ENCODE peak calls at places on chromosomes 2 and 18, in six cellular contexts. L is pancreas, S is brain microvascular endothelial cell, R is transverse colon, Y is neuronal stem cell, U is GM23248. P is an unnamed sample.
A peak's percentile ranks its signal among the peaks of the same experiment; 100 is the strongest.

GRCh38 chr2:15584767-15585469 is 6.8 kb upstream of the DDX1 start:
- DNase-seq in L (no peak), S (peak; percentile 20), R (no peak), Y (no peak), U (peak; percentile 56), P (no peak)

GRCh38 chr2:85132392-85132791 is 800 bp upstream of the TCF7L1 start:
- DNase-seq in L (no peak), S (no peak), R (no peak), Y (no peak), U (peak; percentile 48), P (no peak)

GRCh38 chr2:46653539-46653938 is 174.2 kb downstream of the TMEM247 start:
- DNase-seq in L (no peak), S (no peak), R (no peak), Y (no peak), U (peak; percentile 40), P (no peak)

GRCh38 chr2:64192080-64192479 is 47.9 kb upstream of the PELI1 start:
- DNase-seq in L (no peak), S (no peak), R (no peak), Y (no peak), U (no peak), P (no peak)

GRCh38 chr18:36130039-36130831 is 536 bp downstream of the ELP2 start:
- DNase-seq in L (no peak), S (no peak), R (no peak), Y (peak; percentile 0), U (peak; percentile 23), P (no peak)

GRCh38 chr2:142876423-142876822 is 1.0 kb upstream of the KYNU start:
- DNase-seq in L (no peak), S (no peak), R (no peak), Y (no peak), U (peak; percentile 22), P (no peak)

GRCh38 chr2:71784734-71785549 is 331.6 kb downstream of the DYSF start:
- DNase-seq in L (no peak), S (peak; percentile 51), R (no peak), Y (no peak), U (peak; percentile 85), P (no peak)

GRCh38 chr2:211203986-211204385 is 647.6 kb downstream of the CPS1 start:
- DNase-seq in L (no peak), S (peak; percentile 21), R (no peak), Y (no peak), U (no peak), P (no peak)

GRCh38 chr18:58605027-58606020 is 23.6 kb downstream of the ALPK2 start:
- DNase-seq in L (no peak), S (peak; percentile 94), R (no peak), Y (no peak), U (peak; percentile 65), P (no peak)

GRCh38 chr18:41974661-41975286 is 19.7 kb downstream of the PIK3C3 start:
- DNase-seq in L (no peak), S (no peak), R (no peak), Y (no peak), U (no peak), P (no peak)

GRCh38 chr18:79528296-79528695 is 132.6 kb downstream of the NFATC1 start:
- DNase-seq in L (no peak), S (no peak), R (no peak), Y (no peak), U (no peak), P (no peak)

GRCh38 chr2:127614731-127615130 is 31.2 kb upstream of the GPR17 start:
- DNase-seq in L (no peak), S (no peak), R (no peak), Y (no peak), U (peak; percentile 75), P (no peak)

GRCh38 chr2:226362991-226363390 is 436.6 kb downstream of the IRS1 start:
- DNase-seq in L (no peak), S (peak; percentile 12), R (no peak), Y (no peak), U (peak; percentile 59), P (no peak)

GRCh38 chr2:73105511-73105971 is 7.2 kb downstream of the RAB11FIP5 start:
- DNase-seq in L (no peak), S (no peak), R (no peak), Y (no peak), U (peak; percentile 41), P (no peak)

GRCh38 chr18:58476521-58477210 is 152.2 kb downstream of the ALPK2 start:
- DNase-seq in L (no peak), S (no peak), R (no peak), Y (no peak), U (no peak), P (no peak)

DNA sequence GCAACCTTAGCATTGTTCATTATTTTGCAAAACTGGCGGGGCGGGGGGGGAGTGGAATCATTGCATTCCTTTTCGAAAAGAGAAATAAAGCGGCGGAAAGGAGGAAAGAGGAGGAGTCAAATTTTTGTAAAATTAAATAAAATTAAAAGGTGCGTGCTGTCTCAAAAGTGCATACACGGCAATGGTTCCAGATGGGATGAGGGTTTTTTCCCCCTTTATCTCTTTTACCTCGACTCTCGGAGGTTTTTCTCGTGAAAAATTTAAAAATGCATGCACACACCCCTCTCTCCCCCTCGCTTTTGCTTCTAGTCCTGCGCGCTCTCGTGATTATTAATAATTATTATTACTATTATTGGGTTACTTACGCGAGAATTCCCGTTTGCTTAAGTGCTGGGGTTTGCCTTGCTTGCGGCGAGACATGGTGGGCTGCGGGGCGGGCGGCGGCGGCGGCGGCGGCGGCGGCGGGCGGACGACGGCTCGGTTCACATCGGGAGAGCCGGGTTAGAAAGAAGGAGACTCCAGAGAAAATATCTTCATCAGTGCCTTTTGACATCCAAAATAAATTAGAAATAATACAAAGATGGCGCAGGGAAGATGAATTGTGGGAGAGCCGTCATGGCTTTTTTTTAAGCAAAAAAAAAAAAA is 481 bp downstream of the BCL11A start:
- DNase-seq in L (no peak), S (no peak), R (no peak), Y (no peak), U (peak; percentile 42), P (no peak)
- H3K27ac ChIP-seq in L (peak overlapping the region; percentile 22), S (peak overlapping the region; percentile 81), R (peak overlapping the region; percentile 88), Y (no peak overlapping the region), U (peak overlapping the region; percentile 23), P (no peak overlapping the region)

GRCh38 chr2:100067796-100068195 is 74.6 kb downstream of the AFF3 start:
- DNase-seq in L (peak; percentile 29), S (no peak), R (no peak), Y (no peak), U (no peak), P (no peak)
- H3K36me3 ChIP-seq in L (no peaks in the 10 kb centered on the region), S (no peaks in the 10 kb centered on the region), R (no peaks in the 10 kb centered on the region), Y (no peaks in the 10 kb centered on the region), U (no peaks in the 10 kb centered on the region), P (no peaks in the 10 kb centered on the region)

DNA sequence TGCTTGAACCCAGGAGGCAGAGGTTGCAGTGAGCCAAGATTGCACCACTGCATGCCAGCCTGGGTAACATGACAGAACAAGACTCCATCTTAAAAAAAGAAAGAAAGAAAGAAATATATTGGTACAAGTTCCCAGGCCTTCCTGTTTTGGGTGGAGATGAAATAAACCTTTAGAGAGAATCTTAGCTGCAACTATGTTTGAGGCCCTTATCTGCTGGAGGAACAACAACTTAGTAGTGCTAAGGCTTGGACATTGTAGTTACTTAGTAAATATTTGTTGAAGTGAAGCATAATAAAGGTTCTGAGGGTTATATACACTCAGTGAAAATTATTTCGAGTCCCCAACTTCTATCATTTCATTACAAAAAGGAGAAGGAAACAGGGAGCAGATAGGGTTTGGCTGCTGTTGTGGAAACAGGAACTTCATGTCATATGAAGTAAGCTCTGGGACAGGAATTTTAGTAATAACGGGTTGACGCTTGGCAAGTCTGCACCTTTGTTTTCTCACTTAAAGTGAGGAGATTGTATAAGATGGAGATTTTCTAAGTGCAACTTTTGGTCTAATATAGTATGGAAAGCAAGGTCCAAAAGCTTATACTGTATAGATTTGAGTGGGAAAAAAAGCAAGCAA is 40.0 kb upstream of the AGPS start:
- DNase-seq in L (no peak), S (no peak), R (no peak), Y (no peak), U (peak; percentile 24), P (no peak)
- H3K27ac ChIP-seq in L (no peak overlapping the region), S (no peak overlapping the region), R (peak overlapping the region; percentile 64), Y (no peak overlapping the region), U (peak overlapping the region; percentile 40), P (no peak overlapping the region)

DNA sequence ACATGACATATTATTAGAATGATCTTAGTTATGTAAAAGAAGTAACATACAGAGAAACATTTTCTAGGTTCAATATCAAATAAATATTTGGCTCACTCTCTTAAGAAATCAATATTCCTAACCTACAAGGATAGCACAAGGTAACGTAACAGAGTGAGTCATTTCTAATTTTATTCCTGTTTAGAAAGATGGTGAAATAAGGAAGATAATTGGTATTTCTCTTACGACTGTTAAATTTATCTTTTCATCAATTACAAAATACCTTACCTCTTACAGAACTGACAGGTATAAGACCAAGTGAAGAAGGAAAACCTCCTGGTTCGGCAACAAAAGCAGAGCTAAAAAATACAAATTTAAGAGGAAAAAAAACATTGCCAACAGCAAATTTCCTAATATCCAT is 45.1 kb downstream of the PRELID3A start:
- DNase-seq in L (no peak), S (no peak), R (no peak), Y (no peak), U (no peak), P (no peak)
- H3K36me3 ChIP-seq in L (no peaks in the 10 kb centered on the region), S (peaks cover 15% of the 10 kb centered on the region), R (no peaks in the 10 kb centered on the region), Y (peaks cover 75% of the 10 kb centered on the region), U (peaks cover 29% of the 10 kb centered on the region), P (no peaks in the 10 kb centered on the region)

GRCh38 chr2:193561054-193561453 is 1366.3 kb upstream of the TMEFF2 start:
- DNase-seq in L (no peak), S (no peak), R (no peak), Y (no peak), U (no peak), P (no peak)
- H3K27ac ChIP-seq in L (no peak overlapping the region), S (no peak overlapping the region), R (no peak overlapping the region), Y (no peak overlapping the region), U (no peak overlapping the region), P (no peak overlapping the region)

DNA sequence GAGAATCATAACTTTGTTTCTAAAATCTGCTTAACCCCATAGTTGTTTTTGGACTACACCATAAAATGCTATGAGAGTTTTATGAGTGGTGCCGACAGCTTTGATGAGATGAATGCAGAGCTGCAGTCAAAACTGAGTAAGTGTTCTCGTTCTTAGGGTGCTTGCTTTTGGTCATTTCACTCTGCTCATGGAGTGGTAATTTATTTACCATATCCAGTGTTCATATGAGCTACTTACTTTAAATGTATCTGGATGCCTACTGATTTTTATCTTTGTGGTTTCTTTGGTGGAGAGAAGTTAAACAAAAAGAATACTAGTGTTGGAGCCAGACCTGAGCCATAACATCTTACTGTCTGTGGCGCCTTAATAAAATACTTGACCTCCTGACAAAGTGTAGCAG is 16.4 kb downstream of the NDC80 start:
- DNase-seq in L (no peak), S (no peak), R (no peak), Y (no peak), U (no peak), P (no peak)
- H3K36me3 ChIP-seq in L (no peaks in the 10 kb centered on the region), S (no peaks in the 10 kb centered on the region), R (no peaks in the 10 kb centered on the region), Y (peaks cover 98% of the 10 kb centered on the region), U (peaks cover 9% of the 10 kb centered on the region), P (no peaks in the 10 kb centered on the region)

P was measured in CD8-positive, alpha-beta memory T cell.